ENCODE peak calls at places on chromosome 10, in eight cellular contexts. S is NCI-H345; Y is NB4; D is activated T-helper 1 cell treated with anti-CD3 and anti-CD28 coated beads, Interleukin-12 subunit alpha, Interleukin-12 subunit beta, Interleukin-2, Interleukin-4 antibody, amounts not matched to agents 30 ng/mL and 10 ng/mL and 1 ng/mL, durations not matched to agents 14 hours and 24 hours and 36 hours; I is ureter; R is memory B cell; H is mesothelial cell of epicardium; L is non-pigmented ciliary epithelial cell. O is an unnamed sample.
A peak's percentile ranks its signal among the peaks of the same experiment; 100 is the strongest.

GRCh38 chr10:62112963-62113362 is 155.7 kb downstream of the RTKN2 start:
- DNase-seq in Y (no peak), R (no peak), L (no peak), S (no peak), I (no peak), D (no peak), H (no peak), O (no peak)

GRCh38 chr10:75716506-75716905 is 285.1 kb downstream of the LRMDA start:
- DNase-seq in Y (no peak), D (no peak), L (no peak), S (no peak), I (no peak), R (no peak), H (no peak), O (no peak)

GRCh38 chr10:96465599-96465998 is 48.1 kb downstream of the TLL2 start:
- DNase-seq in S (no peak), Y (no peak), I (no peak), D (no peak), L (no peak), R (no peak), H (no peak), O (no peak)

GRCh38 chr10:28951484-28951883 is 274.2 kb downstream of the BAMBI start:
- DNase-seq in R (no peak), L (no peak), Y (no peak), H (no peak), S (no peak), I (no peak), D (no peak), O (no peak)

GRCh38 chr10:88598060-88598459 is 11.5 kb downstream of the LIPJ start:
- DNase-seq in D (no peak), Y (peak; percentile 86), I (no peak), R (no peak), H (no peak), L (no peak), S (no peak), O (no peak)

GRCh38 chr10:72332423-72333110 is 22.2 kb downstream of the DNAJB12 start:
- DNase-seq in S (no peak), Y (peak; percentile 58), H (no peak), D (no peak), R (no peak), I (no peak), L (no peak), O (no peak)

GRCh38 chr10:4865945-4866661 is 40.1 kb downstream of the AKR1E2 start:
- DNase-seq in D (no peak), L (no peak), S (no peak), H (no peak), Y (no peak), R (no peak), I (no peak), O (no peak)

GRCh38 chr10:103637855-103638561 is 144.5 kb downstream of the NEURL1 start:
- DNase-seq in L (no peak), S (no peak), D (no peak), H (no peak), R (no peak), I (peak; percentile 84), Y (no peak), O (no peak)

GRCh38 chr10:105109164-105109563 is 468.1 kb downstream of the SORCS3 start:
- DNase-seq in H (no peak), S (no peak), L (no peak), I (no peak), Y (no peak), R (no peak), D (no peak), O (no peak)

GRCh38 chr10:113957013-113957412 is 86.7 kb upstream of the ADRB1 start:
- DNase-seq in H (no peak), L (peak; percentile 63), R (no peak), Y (no peak), S (no peak), I (no peak), D (no peak), O (no peak)

GRCh38 chr10:115082521-115082920 is 10.6 kb upstream of the ATRNL1 start:
- DNase-seq in R (no peak), Y (no peak), S (no peak), L (peak; percentile 35), D (no peak), I (no peak), H (no peak), O (no peak)

GRCh38 chr10:34235164-34235832 is 579.8 kb downstream of the PARD3 start:
- DNase-seq in I (no peak), H (no peak), R (no peak), S (no peak), L (peak; percentile 36), D (no peak), Y (no peak), O (no peak)

GRCh38 chr10:97673736-97674525 is 13.1 kb downstream of the AVPI1 start:
- DNase-seq in D (no peak), S (no peak), R (no peak), Y (peak; percentile 82), H (no peak), L (no peak), I (no peak), O (no peak)

GRCh38 chr10:117311261-117311660 is 64.0 kb downstream of the PDZD8 start:
- DNase-seq in I (no peak), Y (no peak), L (no peak), D (no peak), H (no peak), R (no peak), S (no peak), O (no peak)

GRCh38 chr10:99804471-99804870 is 22.0 kb downstream of the ABCC2 start:
- DNase-seq in D (no peak), I (no peak), L (no peak), H (no peak), Y (no peak), R (no peak), S (no peak), O (no peak)

GRCh38 chr10:50310560-50311174 is 59.4 kb upstream of the ASAH2 start:
- DNase-seq in L (no peak), R (no peak), Y (peak; percentile 43), D (no peak), S (no peak), I (no peak), H (no peak), O (no peak)